ENCODE peak calls at places on chromosomes 7 and 10, in four cellular contexts. B is right lobe of liver; H is upper lobe of right lung; Z is effector memory CD4-positive, alpha-beta T cell. V is an unnamed sample.
A peak's percentile ranks its signal among the peaks of the same experiment; 100 is the strongest.

GRCh38 chr7:29886827-29887226 is 80.5 kb downstream of the WIPF3 start:
- DNase-seq in B (no peak), H (no peak), Z (no peak), V (no peak)

GRCh38 chr10:129622736-129623135 is 155.7 kb downstream of the MGMT start:
- DNase-seq in B (no peak), H (no peak), Z (no peak), V (no peak)

GRCh38 chr10:124654686-124655085 is 89.5 kb downstream of the FAM53B start:
- DNase-seq in B (no peak), H (no peak), Z (no peak), V (no peak)

GRCh38 chr7:92058040-92058439 is 76.2 kb downstream of the CYP51A1 start:
- DNase-seq in B (no peak), H (no peak), Z (no peak), V (no peak)

GRCh38 chr7:54921116-54921515 is 97.7 kb upstream of the EGFR start:
- DNase-seq in B (no peak), H (no peak), Z (no peak), V (no peak)

GRCh38 chr7:137325927-137326326 is 17.6 kb downstream of the PTN start:
- DNase-seq in B (no peak), H (no peak), Z (no peak), V (no peak)

GRCh38 chr10:97058521-97058920 is 127.2 kb downstream of the SLIT1 start:
- DNase-seq in B (no peak), H (peak; percentile 52), Z (no peak), V (no peak)

GRCh38 chr7:124839687-124840086 is 74.1 kb upstream of the GPR37 start:
- DNase-seq in B (no peak), H (no peak), Z (no peak), V (no peak)

GRCh38 chr10:79084012-79084971 is 15.5 kb downstream of the ZMIZ1 start:
- DNase-seq in B (peak; percentile 93), H (peak; percentile 95), Z (no peak), V (no peak)

GRCh38 chr7:92403760-92404074 is 43.6 kb upstream of the GATAD1 start:
- DNase-seq in B (no peak), H (no peak), Z (no peak), V (no peak)

GRCh38 chr7:25894902-25895791 is 256.9 kb upstream of the NFE2L3 start:
- DNase-seq in B (peak; percentile 75), H (peak; percentile 87), Z (peak; percentile 36), V (peak; percentile 52)

GRCh38 chr7:74138945-74139843 is 35.0 kb upstream of the EIF4H start:
- DNase-seq in B (no peak), H (no peak), Z (no peak), V (no peak)

GRCh38 chr7:55369427-55369826 is 4.3 kb downstream of the LANCL2 start:
- DNase-seq in B (no peak), H (no peak), Z (no peak), V (no peak)

GRCh38 chr10:133307776-133308430 is 769 bp downstream of the TUBGCP2 start:
- DNase-seq in B (peak; percentile 86), H (peak; percentile 93), Z (peak; percentile 62), V (peak; percentile 77)

GRCh38 chr7:111409714-111410422 is 152.4 kb downstream of the IMMP2L start:
- DNase-seq in B (no peak), H (no peak), Z (no peak), V (no peak)

GRCh38 chr10:28679941-28680752 is 2.8 kb downstream of the BAMBI start:
- DNase-seq in B (peak; percentile 45), H (no peak), Z (no peak), V (no peak)

GRCh38 chr10:20396168-20396567 is 500.9 kb downstream of the NEBL start:
- DNase-seq in B (no peak), H (no peak), Z (no peak), V (no peak)

GRCh38 chr10:34653530-34653929 is 161.6 kb downstream of the PARD3 start:
- DNase-seq in B (no peak), H (no peak), Z (no peak), V (no peak)

GRCh38 chr10:128047991-128048826 is 78.0 kb downstream of the MKI67 start:
- DNase-seq in B (no peak), H (no peak), Z (no peak), V (no peak)

GRCh38 chr10:132913559-132914115 is 28.7 kb downstream of the CFAP46 start:
- DNase-seq in B (peak; percentile 7), H (peak; percentile 43), Z (no peak), V (no peak)

GRCh38 chr10:47139121-47139520 is 160.9 kb upstream of the GDF10 start:
- DNase-seq in B (no peak), H (no peak), Z (no peak), V (no peak)

GRCh38 chr10:118207470-118208007 is 134.6 kb downstream of the FAM204A start:
- DNase-seq in B (no peak), H (no peak), Z (no peak), V (no peak)

GRCh38 chr7:27547401-27547800 is 115.3 kb downstream of the HIBADH start:
- DNase-seq in B (no peak), H (no peak), Z (no peak), V (no peak)

DNA sequence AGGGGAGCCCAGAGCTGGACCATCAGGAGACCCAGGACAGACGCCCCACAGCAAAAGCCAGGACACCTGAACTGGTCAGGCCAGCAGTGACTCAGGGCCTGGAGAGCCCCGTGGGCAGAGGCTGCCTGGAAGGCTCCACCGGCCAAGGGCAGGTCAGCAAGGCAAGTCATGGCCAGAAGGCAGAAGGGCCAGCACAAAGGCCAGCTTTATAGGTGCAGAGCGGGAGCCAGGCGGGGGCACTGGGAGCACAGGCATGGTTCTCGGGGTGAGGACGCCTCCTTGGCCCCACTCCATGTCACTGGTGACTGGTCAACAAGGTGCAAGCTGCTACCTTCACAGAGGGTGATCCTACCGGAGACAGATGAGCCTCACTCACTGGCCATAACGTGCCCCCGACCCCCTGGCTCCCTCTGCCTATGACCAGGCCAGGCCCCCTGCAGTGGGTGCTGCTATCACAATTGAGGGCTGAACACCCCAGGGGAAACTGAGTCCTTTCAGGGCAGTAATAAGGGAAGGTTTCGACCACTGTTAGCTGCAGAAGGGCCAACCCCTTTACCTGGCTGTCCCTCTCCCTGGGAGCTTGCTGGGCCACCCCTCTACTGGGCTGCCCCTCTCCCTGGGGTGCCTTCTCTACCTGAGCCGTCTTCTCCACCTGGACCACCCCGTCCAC is 317.4 kb downstream of the PTPRN2 start:
- DNase-seq in B (no peak), H (peak; percentile 53), Z (no peak), V (no peak)
- H3K9me3 ChIP-seq in B (no peaks in the 10 kb centered on the region), H (no peaks in the 10 kb centered on the region), Z (no peaks in the 10 kb centered on the region), V (no peaks in the 10 kb centered on the region)

GRCh38 chr7:156219307-156220077 is 407.2 kb upstream of the SHH start:
- DNase-seq in B (no peak), H (no peak), Z (no peak), V (no peak)

GRCh38 chr7:156220701-156221100 is 408.4 kb upstream of the SHH start:
- DNase-seq in B (no peak), H (no peak), Z (no peak), V (no peak)

GRCh38 chr7:156220078-156220605 is 407.9 kb upstream of the SHH start:
- DNase-seq in B (no peak), H (no peak), Z (no peak), V (no peak)

GRCh38 chr7:156218544-156219306 is 406.5 kb upstream of the SHH start:
- DNase-seq in B (no peak), H (no peak), Z (no peak), V (no peak)

DNA sequence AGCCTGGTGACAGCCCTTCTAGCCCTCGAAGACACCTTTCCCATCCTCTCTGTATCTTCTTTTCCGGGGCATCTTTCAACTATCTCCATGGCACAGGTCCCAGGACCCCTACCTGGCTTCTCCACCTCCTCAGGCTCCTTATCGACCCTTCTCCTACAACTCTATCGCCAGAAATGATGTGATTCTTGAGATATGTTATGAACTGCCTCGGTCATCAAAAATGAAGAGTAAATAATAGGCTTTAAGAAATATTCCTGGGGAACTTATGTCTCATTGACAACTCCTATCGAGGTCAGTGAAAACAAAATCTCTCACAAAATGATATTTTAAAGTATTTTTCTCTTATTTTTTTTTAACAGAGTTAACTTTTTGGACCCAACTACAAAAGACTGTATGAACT is 405.5 kb upstream of the SHH start:
- DNase-seq in B (no peak), H (no peak), Z (no peak), V (no peak)
- H3K9me3 ChIP-seq in B (no peaks in the 10 kb centered on the region), H (no peaks in the 10 kb centered on the region), Z (no peaks in the 10 kb centered on the region), V (no peaks in the 10 kb centered on the region)

DNA sequence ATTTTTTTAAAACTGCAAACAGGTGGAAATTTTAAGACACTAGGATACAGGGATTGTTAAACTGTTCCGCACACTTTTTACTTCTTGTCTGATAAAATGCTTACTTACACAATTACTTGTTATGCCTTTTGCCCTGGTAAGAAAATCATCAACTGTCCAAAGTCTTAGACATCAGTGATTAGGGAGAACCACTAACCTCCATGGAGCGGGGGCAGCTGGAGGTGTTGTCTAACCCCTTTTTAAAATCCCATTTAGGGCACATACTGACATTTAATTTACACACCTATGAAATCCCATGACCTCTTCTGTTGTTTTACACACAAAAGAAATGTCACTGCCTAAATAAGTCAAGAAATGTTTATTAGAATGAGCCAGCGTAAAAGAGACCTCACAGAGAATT is 65.7 kb downstream of the TRIM24 start:
- DNase-seq in B (no peak), H (no peak), Z (no peak), V (no peak)
- H3K9me3 ChIP-seq in B (no peaks in the 10 kb centered on the region), H (peaks cover 27% of the 10 kb centered on the region), Z (peaks cover 8% of the 10 kb centered on the region), V (peaks cover 20% of the 10 kb centered on the region)

DNA sequence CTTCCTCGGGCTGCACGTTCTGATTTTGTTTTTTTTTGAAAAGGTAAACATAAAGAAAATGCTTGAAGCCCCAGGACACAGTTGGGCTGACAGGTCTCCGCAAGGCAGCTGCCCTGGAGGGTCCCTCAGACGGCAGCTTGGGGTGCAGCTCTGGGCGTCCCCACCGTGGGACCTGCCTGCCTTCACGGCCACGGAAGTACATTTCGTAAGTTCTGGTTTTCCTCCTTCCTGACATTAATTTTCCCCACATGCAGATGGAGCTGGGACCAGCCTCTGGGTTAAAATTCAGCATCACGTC is 491.0 kb downstream of the DNAJB6 start:
- DNase-seq in B (no peak), H (peak; percentile 30), Z (no peak), V (no peak)
- H3K9me3 ChIP-seq in B (no peaks in the 10 kb centered on the region), H (no peaks in the 10 kb centered on the region), Z (no peaks in the 10 kb centered on the region), V (no peaks in the 10 kb centered on the region)

DNA sequence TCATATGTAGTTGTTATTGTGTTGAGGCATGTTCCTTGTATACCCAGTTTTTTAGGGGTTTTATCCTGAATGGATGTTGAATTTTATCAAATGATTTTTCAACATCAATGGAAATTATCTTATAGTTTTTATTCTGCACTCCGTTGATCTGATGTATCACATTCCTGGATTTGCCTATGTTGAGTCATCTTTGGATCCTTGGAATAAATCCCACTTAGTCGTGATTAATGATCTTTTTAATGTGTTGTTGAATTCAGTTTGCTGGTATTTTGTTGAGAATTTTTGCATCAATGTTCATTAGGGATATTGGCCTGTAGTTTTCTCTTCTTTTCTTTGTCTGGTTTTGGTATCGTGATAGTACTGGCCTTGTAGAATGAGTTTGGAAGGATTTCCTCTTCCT is 648.6 kb upstream of the GRM3 start:
- DNase-seq in B (no peak), H (no peak), Z (no peak), V (no peak)
- H3K9me3 ChIP-seq in B (no peaks in the 10 kb centered on the region), H (no peaks in the 10 kb centered on the region), Z (no peaks in the 10 kb centered on the region), V (no peaks in the 10 kb centered on the region)

GRCh38 chr10:1626835-1627234 is 110.5 kb downstream of the ADARB2 start:
- DNase-seq in B (no peak), H (peak; percentile 54), Z (no peak), V (no peak)

GRCh38 chr10:1625731-1626130 is 111.6 kb downstream of the ADARB2 start:
- DNase-seq in B (no peak), H (no peak), Z (no peak), V (no peak)

GRCh38 chr10:1626410-1626809 is 110.9 kb downstream of the ADARB2 start:
- DNase-seq in B (no peak), H (no peak), Z (no peak), V (no peak)

GRCh38 chr10:1625079-1625478 is 112.2 kb downstream of the ADARB2 start:
- DNase-seq in B (no peak), H (peak; percentile 29), Z (no peak), V (no peak)

GRCh38 chr10:1624240-1624639 is 113.1 kb downstream of the ADARB2 start:
- DNase-seq in B (no peak), H (no peak), Z (no peak), V (no peak)
- H3K9me3 ChIP-seq in B (no peaks in the 10 kb centered on the region), H (no peaks in the 10 kb centered on the region), Z (no peaks in the 10 kb centered on the region), V (no peaks in the 10 kb centered on the region)

V was measured in T-helper 17 cell.